ENCODE peak calls at places on chromosome 12, in ten cellular contexts. D is GM23338; M is CD4-positive, alpha-beta memory T cell; F is heart right ventricle; V is aorta; C is upper lobe of left lung; K is MM.1S; J is adrenal gland; H is psoas muscle; P is H1. B is an unnamed sample.

GRCh38 chr12:94263011-94263786 is 114.8 kb downstream of the PLXNC1 start:
- DNase-seq in K (no peak), C (peak; percentile 33), F (no peak), D (peak; percentile 42), H (no peak), M (peak; percentile 54), J (peak; percentile 71), V (peak; percentile 64), P (no peak), B (peak; percentile 55)

GRCh38 chr12:69475237-69475984 is 5.2 kb downstream of the FRS2 start:
- DNase-seq in P (no peak), F (no peak), K (no peak), D (peak; percentile 24), V (no peak), H (no peak), C (no peak), J (no peak), M (no peak), B (no peak)

GRCh38 chr12:104465379-104465778 is 8.6 kb downstream of the CHST11 start:
- DNase-seq in P (no peak), H (no peak), J (no peak), C (no peak), K (no peak), F (no peak), M (no peak), D (no peak), V (no peak), B (no peak)

GRCh38 chr12:31015215-31015614 is 58.4 kb upstream of the DDX11 start:
- DNase-seq in H (no peak), V (no peak), C (no peak), D (no peak), K (no peak), F (no peak), J (no peak), P (no peak), M (no peak), B (no peak)

GRCh38 chr12:15356831-15357456 is 34.6 kb downstream of the PTPRO start:
- DNase-seq in F (no peak), P (no peak), H (no peak), M (no peak), C (no peak), K (no peak), V (no peak), D (no peak), J (no peak), B (no peak)

GRCh38 chr12:93591137-93591868 is 18.8 kb downstream of the SOCS2 start:
- DNase-seq in D (peak; percentile 75), J (peak; percentile 95), V (peak; percentile 90), M (peak; percentile 22), P (no peak), C (peak; percentile 83), H (peak; percentile 78), F (peak; percentile 81), K (peak; percentile 49), B (peak; percentile 62)

GRCh38 chr12:112170376-112170775 is 45.0 kb downstream of the TRAFD1 start:
- DNase-seq in V (no peak), P (no peak), D (peak; percentile 60), H (no peak), J (no peak), M (no peak), K (no peak), F (no peak), C (no peak), B (peak; percentile 76)

GRCh38 chr12:115149685-115150378 is 465.9 kb upstream of the TBX3 start:
- DNase-seq in C (no peak), F (no peak), D (no peak), J (no peak), K (no peak), M (no peak), P (no peak), V (no peak), H (no peak), B (peak; percentile 44)

GRCh38 chr12:16880864-16881285 is 274.9 kb upstream of the LMO3 start:
- DNase-seq in C (peak; percentile 22), K (no peak), P (peak; percentile 48), H (no peak), J (no peak), M (no peak), F (no peak), D (peak; percentile 52), V (no peak), B (no peak)

GRCh38 chr12:102107970-102108369 is 11.9 kb downstream of the NUP37 start:
- DNase-seq in M (no peak), V (no peak), H (no peak), J (no peak), C (no peak), F (no peak), D (no peak), K (no peak), P (no peak), B (no peak)
- H3K27ac ChIP-seq in M (no peak overlapping the region), V (no peak overlapping the region), H (no peak overlapping the region), J (no peak overlapping the region), C (no peak overlapping the region), F (no peak overlapping the region), D (no peak overlapping the region), K (no peak overlapping the region), P (no peak overlapping the region), B (no peak overlapping the region)

DNA sequence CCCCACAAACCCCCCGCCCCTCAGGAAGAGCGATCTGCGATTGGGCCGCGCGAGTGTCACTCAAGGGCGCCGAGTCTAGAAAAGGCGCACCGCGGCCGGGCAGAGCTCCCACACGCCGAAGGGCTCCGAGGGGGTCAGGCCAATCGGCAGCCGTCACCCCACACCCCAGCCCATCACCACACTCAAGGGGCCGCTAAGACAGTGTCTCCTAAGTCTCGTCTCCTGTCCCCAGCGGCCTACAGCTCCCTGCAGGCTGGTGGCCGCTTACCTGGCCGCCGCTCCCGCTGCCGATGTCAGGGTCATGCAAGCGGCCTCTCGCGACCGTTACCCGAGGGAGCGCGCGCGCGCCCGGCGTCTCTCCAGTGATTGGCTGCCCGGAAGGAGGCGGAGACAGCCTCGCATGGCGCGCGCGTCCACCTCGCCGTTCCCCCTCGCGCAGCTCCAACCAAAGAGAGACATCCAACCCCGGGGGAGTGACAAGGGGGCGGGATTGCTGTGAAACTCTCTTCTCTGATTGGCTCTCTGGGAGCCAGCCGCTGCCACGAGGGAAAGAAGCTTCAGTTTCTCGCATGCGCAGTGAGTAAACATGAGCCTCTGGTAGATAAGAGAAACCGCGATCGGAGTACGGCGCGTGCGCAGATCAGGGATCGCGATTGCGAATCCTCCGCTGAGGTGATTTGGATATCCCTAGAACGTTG is at the start of the genes MPHOSPH9 and MTRFR:
- DNase-seq in M (peak; percentile 100), F (peak; percentile 98), K (peak; percentile 96), J (peak; percentile 100), H (peak; percentile 99), C (peak; percentile 99), V (peak; percentile 99), D (peak; percentile 99), P (peak; percentile 96), B (peak; percentile 100)
- H3K4me1 ChIP-seq in M (peaks cover 86% of the 10 kb centered on the region), F (peaks cover 2% of the 10 kb centered on the region), K (peaks cover 6% of the 10 kb centered on the region), J (peaks cover 8% of the 10 kb centered on the region), H (peaks cover 35% of the 10 kb centered on the region), C (peaks cover 34% of the 10 kb centered on the region), V (no peaks in the 10 kb centered on the region), D (peaks cover 11% of the 10 kb centered on the region), P (peaks cover 3% of the 10 kb centered on the region), B (peaks cover 57% of the 10 kb centered on the region)

GRCh38 chr12:32756476-32757158 is 920 bp upstream of the YARS2 start:
- DNase-seq in F (no peak), H (no peak), P (no peak), M (no peak), D (peak; percentile 26), J (no peak), K (no peak), C (no peak), V (no peak), B (no peak)

GRCh38 chr12:32753605-32754004 is 2.1 kb downstream of the YARS2 start:
- DNase-seq in H (no peak), K (no peak), C (no peak), F (no peak), D (no peak), P (no peak), V (no peak), M (no peak), J (no peak), B (no peak)

GRCh38 chr12:32754101-32754500 is 1.6 kb downstream of the YARS2 start:
- DNase-seq in F (no peak), J (no peak), C (no peak), M (no peak), V (no peak), D (peak; percentile 8), P (no peak), H (no peak), K (no peak), B (no peak)

GRCh38 chr12:32755654-32756475 is at the start of gene YARS2:
- DNase-seq in K (peak; percentile 99), M (peak; percentile 83), H (peak; percentile 92), D (peak; percentile 99), P (peak; percentile 87), V (peak; percentile 97), F (peak; percentile 89), J (peak; percentile 99), C (peak; percentile 97), B (peak; percentile 98)

DNA sequence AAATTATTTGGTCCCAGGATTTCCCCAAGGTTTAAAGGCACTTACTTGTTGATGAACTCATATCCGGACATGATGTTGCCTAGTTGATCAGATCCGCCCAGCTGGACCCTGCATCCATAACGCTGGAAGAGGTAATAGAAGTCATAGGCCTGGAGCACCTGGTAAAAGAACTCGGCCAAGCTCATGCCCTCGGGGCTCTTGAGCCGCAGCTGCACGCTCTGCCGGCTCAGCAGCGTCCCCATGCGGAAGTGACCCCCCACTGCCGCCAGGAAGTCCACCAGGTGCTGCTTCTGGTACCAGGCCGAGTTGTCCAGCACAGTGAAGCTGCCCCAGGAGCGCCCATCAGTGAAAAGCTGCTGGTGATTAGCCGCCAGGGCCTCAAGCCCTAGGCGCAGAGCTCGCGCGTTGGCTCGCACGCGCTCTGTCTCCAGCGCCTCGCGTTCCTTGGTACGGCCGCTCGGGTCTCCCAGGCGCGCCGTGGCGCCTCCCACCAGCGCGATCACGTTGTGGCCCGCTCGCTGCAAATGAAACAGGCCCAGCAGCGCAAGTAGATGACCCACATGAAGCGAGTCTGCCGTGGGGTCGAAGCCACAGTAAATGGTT is 545 bp downstream of the YARS2 start:
- DNase-seq in M (peak; percentile 69), H (peak; percentile 71), P (peak; percentile 92), V (peak; percentile 81), F (peak; percentile 57), K (peak; percentile 92), C (peak; percentile 87), D (peak; percentile 91), J (peak; percentile 85), B (peak; percentile 93)
- H3K4me3 ChIP-seq in M (peak overlapping the region; percentile 93), H (peak overlapping the region; percentile 97), P (peak overlapping the region; percentile 77), V (peak overlapping the region; percentile 79), F (peak overlapping the region; percentile 93), K (peak overlapping the region; percentile 84), C (peak overlapping the region; percentile 89), D (peak overlapping the region; percentile 65), J (peak overlapping the region; percentile 92), B (peak overlapping the region; percentile 87)

DNA sequence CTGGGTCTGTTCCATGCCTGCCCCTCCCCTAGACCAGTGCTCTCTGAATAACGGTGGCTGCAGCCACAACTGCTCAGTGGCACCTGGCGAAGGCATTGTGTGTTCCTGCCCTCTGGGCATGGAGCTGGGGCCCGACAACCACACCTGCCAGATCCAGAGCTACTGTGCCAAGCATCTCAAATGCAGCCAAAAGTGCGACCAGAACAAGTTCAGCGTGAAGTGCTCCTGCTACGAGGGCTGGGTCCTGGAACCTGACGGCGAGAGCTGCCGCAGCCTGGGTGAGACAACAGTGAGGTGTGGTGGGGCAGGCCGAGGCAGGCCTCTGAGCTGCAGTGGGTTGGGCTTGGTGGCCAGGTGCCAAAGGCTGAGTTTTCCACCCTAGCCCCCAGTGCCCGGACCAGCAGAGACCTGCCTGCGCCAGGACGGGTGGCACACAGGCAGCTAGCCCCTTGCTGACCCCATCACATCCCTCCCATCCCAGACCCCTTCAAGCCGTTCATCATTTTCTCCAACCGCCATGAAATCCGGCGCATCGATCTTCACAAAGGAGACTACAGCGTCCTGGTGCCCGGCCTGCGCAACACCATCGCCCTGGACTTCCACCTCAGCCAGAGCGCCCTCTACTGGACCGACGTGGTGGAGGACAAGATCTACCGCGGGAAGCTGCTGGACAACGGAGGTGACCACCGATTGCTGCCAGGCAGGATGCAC is 28.2 kb upstream of the LRP1-AS start:
- DNase-seq in D (peak; percentile 94), V (peak; percentile 89), P (peak; percentile 98), C (peak; percentile 65), K (peak; percentile 14), F (peak; percentile 86), J (peak; percentile 90), M (peak; percentile 14), H (peak; percentile 86), B (peak; percentile 65)
- H3K27ac ChIP-seq in D (peak overlapping the region; percentile 72), V (peak overlapping the region; percentile 9), P (no peak overlapping the region), C (no peak overlapping the region), K (no peak overlapping the region), F (no peak overlapping the region), J (no peak overlapping the region), M (no peak overlapping the region), H (no peak overlapping the region), B (no peak overlapping the region)